ENCODE peak calls at places on chromosome 21, in ten cellular contexts. Y, U, Z, X, B, S, I, E, O and D are unnamed samples.

GRCh38 chr21:37932936-37933335 is 16.7 kb upstream of the KCNJ6 start:
- DNase-seq in I (no peak), E (no peak), B (no peak), Z (no peak), X (no peak), Y (no peak), O (no peak), S (no peak), U (no peak), D (no peak)

GRCh38 chr21:42567861-42568260 is 54.2 kb downstream of the SLC37A1 start:
- DNase-seq in I (no peak), E (no peak), S (no peak), Y (peak), Z (no peak), O (no peak), X (no peak), U (no peak), B (no peak), D (no peak)

GRCh38 chr21:39087238-39087975 is 95.8 kb downstream of the PSMG1 start:
- DNase-seq in Y (no peak), E (no peak), O (no peak), Z (no peak), U (no peak), B (no peak), X (no peak), S (no peak), I (no peak), D (no peak)

GRCh38 chr21:39647476-39647875 is 34.7 kb downstream of the B3GALT5 start:
- DNase-seq in U (no peak), Z (no peak), I (no peak), E (no peak), S (no peak), Y (no peak), X (no peak), O (no peak), B (no peak), D (no peak)

GRCh38 chr21:35651166-35651565 is 409.2 kb downstream of the SETD4 start:
- DNase-seq in Z (no peak), X (no peak), U (peak), O (no peak), B (no peak), I (no peak), E (no peak), Y (no peak), S (no peak), D (no peak)

GRCh38 chr21:39481886-39482285 is 30.1 kb downstream of the SH3BGR start:
- DNase-seq in I (no peak), S (no peak), X (no peak), U (no peak), O (no peak), Y (no peak), Z (no peak), B (no peak), E (no peak), D (no peak)

GRCh38 chr21:31524140-31524539 is 135.4 kb upstream of the SOD1 start:
- DNase-seq in B (no peak), I (no peak), U (no peak), O (peak), X (no peak), Y (no peak), S (no peak), Z (no peak), E (no peak), D (peak)

GRCh38 chr21:42164064-42164789 is 54.7 kb upstream of the ABCG1 start:
- DNase-seq in Y (no peak), B (peak), X (peak), O (no peak), I (no peak), Z (no peak), S (peak), E (peak), U (no peak), D (peak)

GRCh38 chr21:44582980-44583799 is 2.8 kb upstream of the KRTAP10-5 start:
- DNase-seq in E (no peak), B (no peak), U (peak), S (no peak), Y (no peak), O (no peak), Z (no peak), X (no peak), I (no peak), D (no peak)

GRCh38 chr21:45542667-45543370 is 579 bp upstream of the SLC19A1 start:
- DNase-seq in Z (no peak), Y (peak), I (no peak), S (peak), B (no peak), O (peak), X (no peak), U (no peak), E (peak), D (peak)

GRCh38 chr21:37297364-37297763 is 30.2 kb upstream of the VPS26C start:
- DNase-seq in B (no peak), X (no peak), E (no peak), O (no peak), Z (no peak), Y (no peak), I (no peak), S (no peak), U (no peak), D (no peak)

GRCh38 chr21:37450385-37451044 is 83.9 kb downstream of the DYRK1A start:
- DNase-seq in Y (no peak), Z (no peak), O (no peak), B (no peak), X (peak), S (no peak), E (no peak), U (no peak), I (no peak), D (no peak)

GRCh38 chr21:44739316-44739715 is 27.9 kb upstream of the TSPEAR start:
- DNase-seq in X (no peak), Z (no peak), B (no peak), U (no peak), I (no peak), O (peak), Y (no peak), E (no peak), S (no peak), D (no peak)

GRCh38 chr21:45079351-45079750 is 5.0 kb downstream of the ADARB1 start:
- DNase-seq in Y (no peak), X (no peak), S (no peak), O (peak), I (no peak), E (no peak), B (no peak), Z (no peak), U (no peak), D (no peak)

GRCh38 chr21:41183575-41183974 is 15.6 kb downstream of the BACE2 start:
- DNase-seq in O (peak), Y (no peak), E (no peak), Z (no peak), X (no peak), I (no peak), U (no peak), B (no peak), S (no peak), D (no peak)

GRCh38 chr21:32951041-32951440 is 74.7 kb upstream of the OLIG2 start:
- DNase-seq in X (no peak), E (no peak), Y (no peak), U (no peak), B (no peak), O (no peak), S (no peak), Z (no peak), I (no peak), D (peak)

GRCh38 chr21:25515484-25516405 is 91.5 kb downstream of the MRPL39 start:
- DNase-seq in Z (no peak), S (no peak), Y (no peak), E (no peak), U (no peak), I (no peak), X (no peak), B (no peak), O (no peak), D (no peak)

GRCh38 chr21:15533618-15534017 is 196.2 kb upstream of the USP25 start:
- DNase-seq in Z (no peak), X (no peak), S (no peak), O (no peak), B (no peak), U (no peak), I (no peak), Y (no peak), E (no peak), D (no peak)

GRCh38 chr21:38567577-38568360 is 69.5 kb upstream of the ERG start:
- DNase-seq in Y (no peak), Z (no peak), E (no peak), S (no peak), O (no peak), U (peak), I (no peak), X (no peak), B (no peak), D (no peak)

GRCh38 chr21:44301961-44302406 is 2.1 kb downstream of the PFKL start:
- DNase-seq in X (no peak), I (no peak), Z (no peak), B (no peak), U (no peak), E (no peak), S (no peak), O (no peak), Y (no peak), D (no peak)

GRCh38 chr21:32437729-32438128 is 25.2 kb downstream of the EVA1C start:
- DNase-seq in X (no peak), B (no peak), E (no peak), Y (no peak), O (no peak), Z (no peak), U (no peak), I (no peak), S (no peak), D (no peak)

GRCh38 chr21:38797470-38797869 is 8.3 kb upstream of the ETS2 start:
- DNase-seq in Z (no peak), I (no peak), U (no peak), O (no peak), E (no peak), B (no peak), Y (no peak), X (peak), S (no peak), D (no peak)